ENCODE peak calls at places on chromosomes 16 and 17, in eight cellular contexts. M, U, V, N, J, B, R and K are unnamed samples.

GRCh38 chr16:2845116-2845515 is 12.9 kb downstream of the PRSS22 start:
- DNase-seq in M (no peak), U (no peak), V (no peak), N (no peak), J (no peak), B (no peak), R (no peak), K (no peak)

GRCh38 chr16:652454-653021 is 3.4 kb downstream of the WDR90 start:
- DNase-seq in M (no peak), U (no peak), V (no peak), N (no peak), J (no peak), B (no peak), R (no peak), K (no peak)

GRCh38 chr17:4536742-4537411 is 18.3 kb downstream of the MYBBP1A start:
- DNase-seq in M (no peak), U (no peak), V (no peak), N (no peak), J (no peak), B (no peak), R (no peak), K (no peak)

GRCh38 chr17:740240-741055 is 8.1 kb downstream of the TLCD3A start:
- DNase-seq in M (no peak), U (no peak), V (peak; percentile 86), N (no peak), J (no peak), B (peak; percentile 7), R (no peak), K (no peak)

GRCh38 chr17:31489295-31490018 is 98.0 kb downstream of the RAB11FIP4 start:
- DNase-seq in M (no peak), U (no peak), V (no peak), N (peak; percentile 25), J (no peak), B (no peak), R (no peak), K (no peak)

GRCh38 chr17:39963826-39964225 is 1.0 kb downstream of the GSDMA start:
- DNase-seq in M (no peak), U (no peak), V (no peak), N (no peak), J (no peak), B (peak; percentile 40), R (no peak), K (no peak)

GRCh38 chr17:37478187-37478586 is 11.5 kb upstream of the DUSP14 start:
- DNase-seq in M (no peak), U (no peak), V (no peak), N (no peak), J (peak; percentile 42), B (no peak), R (no peak), K (no peak)

GRCh38 chr17:43552229-43552837 is 6.2 kb upstream of the ETV4 start:
- DNase-seq in M (no peak), U (no peak), V (no peak), N (no peak), J (no peak), B (no peak), R (no peak), K (no peak)

GRCh38 chr16:83689385-83689831 is 118.4 kb upstream of the HSBP1 start:
- DNase-seq in M (no peak), U (no peak), V (no peak), N (no peak), J (peak; percentile 97), B (no peak), R (no peak), K (no peak)

GRCh38 chr17:1347681-1348318 is 52.2 kb downstream of the YWHAE start:
- DNase-seq in M (no peak), U (no peak), V (peak; percentile 81), N (no peak), J (no peak), B (no peak), R (no peak), K (no peak)

GRCh38 chr17:59470624-59471297 is 94.6 kb upstream of the DHX40 start:
- DNase-seq in M (no peak), U (no peak), V (no peak), N (no peak), J (no peak), B (no peak), R (no peak), K (no peak)

GRCh38 chr16:719815-720506 is 985 bp upstream of the ANTKMT start:
- DNase-seq in M (peak; percentile 42), U (peak; percentile 63), V (no peak), N (no peak), J (peak; percentile 32), B (peak; percentile 60), R (no peak), K (no peak)

GRCh38 chr17:43832168-43832975 is 574 bp downstream of the MPP3 start:
- DNase-seq in M (peak; percentile 50), U (no peak), V (peak; percentile 72), N (no peak), J (peak; percentile 82), B (no peak), R (no peak), K (no peak)

GRCh38 chr17:6639651-6640535 is 618 bp downstream of the KIAA0753 start:
- DNase-seq in M (no peak), U (no peak), V (peak; percentile 89), N (peak; percentile 30), J (peak; percentile 48), B (peak; percentile 43), R (no peak), K (no peak)

GRCh38 chr16:66295761-66296546 is 70.5 kb upstream of the CDH5 start:
- DNase-seq in M (no peak), U (no peak), V (peak; percentile 33), N (no peak), J (no peak), B (no peak), R (no peak), K (no peak)

GRCh38 chr16:81486555-81487061 is 42.0 kb downstream of the CMIP start:
- DNase-seq in M (no peak), U (no peak), V (no peak), N (no peak), J (no peak), B (no peak), R (no peak), K (no peak)

GRCh38 chr16:3673676-3674377 is 19.3 kb downstream of the DNASE1 start:
- DNase-seq in M (no peak), U (no peak), V (no peak), N (no peak), J (no peak), B (no peak), R (no peak), K (no peak)

GRCh38 chr16:11253995-11254912 is 1.8 kb downstream of the SOCS1 start:
- DNase-seq in M (no peak), U (no peak), V (no peak), N (no peak), J (no peak), B (no peak), R (no peak), K (no peak)

GRCh38 chr16:67155305-67156145 is 4.2 kb downstream of the TRADD start:
- DNase-seq in M (peak; percentile 66), U (peak; percentile 75), V (peak; percentile 96), N (peak; percentile 79), J (peak; percentile 72), B (peak; percentile 89), R (peak; percentile 26), K (no peak)

GRCh38 chr16:89224665-89225064 is 7.2 kb downstream of the ZNF778 start:
- DNase-seq in M (no peak), U (no peak), V (no peak), N (no peak), J (no peak), B (no peak), R (no peak), K (no peak)

GRCh38 chr17:71494456-71494855 is 626.4 kb upstream of the SOX9 start:
- DNase-seq in M (no peak), U (no peak), V (no peak), N (no peak), J (peak; percentile 39), B (no peak), R (no peak), K (no peak)